ENCODE peak calls at places on chromosomes 5 and 9, in six cellular contexts. M is H1, S is AG04450, G is mucosa of descending colon, C is NCI-H69, B is midbrain. R is an unnamed sample.
A peak's percentile ranks its signal among the peaks of the same experiment; 100 is the strongest.

GRCh38 chr5:177228751-177229150 is 74.8 kb downstream of the RAB24 start:
- DNase-seq in M (no peak), G (no peak), B (no peak), S (no peak), C (no peak), R (no peak)

GRCh38 chr5:2948875-2949274 is 197.4 kb upstream of the IRX2 start:
- DNase-seq in G (no peak), C (no peak), M (no peak), B (no peak), S (no peak), R (no peak)

GRCh38 chr5:96280946-96281393 is 152.1 kb downstream of the PCSK1 start:
- DNase-seq in C (no peak), B (no peak), G (no peak), S (no peak), M (no peak), R (no peak)

GRCh38 chr5:176362098-176362442 is 506 bp upstream of the KIAA1191 start:
- DNase-seq in G (no peak), C (no peak), M (no peak), S (no peak), B (no peak), R (no peak)

GRCh38 chr5:168910874-168911273 is 331.7 kb upstream of the PANK3 start:
- DNase-seq in M (no peak), S (no peak), G (no peak), B (no peak), C (no peak), R (no peak)

GRCh38 chr9:37433754-37434435 is 11.4 kb downstream of the GRHPR start:
- DNase-seq in M (no peak), B (peak; percentile 92), C (no peak), S (no peak), G (no peak), R (no peak)

GRCh38 chr9:130432796-130433167 is 12.0 kb upstream of the ASS1 start:
- DNase-seq in B (no peak), M (no peak), C (peak; percentile 68), S (no peak), G (peak; percentile 45), R (no peak)

GRCh38 chr5:68428232-68428811 is 212.8 kb downstream of the PIK3R1 start:
- DNase-seq in M (no peak), B (no peak), C (no peak), G (no peak), S (no peak), R (no peak)

GRCh38 chr5:59007460-59008063 is 424.7 kb downstream of the RAB3C start:
- DNase-seq in M (no peak), B (peak; percentile 14), C (peak; percentile 58), S (no peak), G (no peak), R (peak; percentile 31)

GRCh38 chr9:93096131-93096802 is at the start of gene CARD19:
- DNase-seq in B (peak; percentile 34), G (peak; percentile 90), M (no peak), S (no peak), C (peak; percentile 72), R (peak; percentile 48)

GRCh38 chr5:143698534-143698933 is 113.4 kb upstream of the HMHB1 start:
- DNase-seq in M (no peak), G (no peak), S (no peak), C (no peak), B (no peak), R (no peak)

GRCh38 chr5:133746834-133747233 is 134.5 kb upstream of the FSTL4 start:
- DNase-seq in C (peak; percentile 60), G (no peak), M (no peak), B (no peak), S (no peak), R (peak; percentile 18)

GRCh38 chr5:126137771-126138474 is 285.3 kb upstream of the GRAMD2B start:
- DNase-seq in G (no peak), C (peak; percentile 38), M (no peak), S (no peak), B (no peak), R (no peak)

GRCh38 chr9:4111233-4112000 is 188.5 kb downstream of the GLIS3 start:
- DNase-seq in M (no peak), G (no peak), S (no peak), B (no peak), C (peak; percentile 75), R (no peak)

GRCh38 chr9:38388283-38389223 is 3.9 kb upstream of the ALDH1B1 start:
- DNase-seq in C (peak; percentile 24), S (no peak), B (no peak), G (no peak), M (no peak), R (no peak)

GRCh38 chr5:172848419-172848818 is 14.4 kb downstream of the ERGIC1 start:
- DNase-seq in M (no peak), C (peak; percentile 29), B (no peak), S (no peak), G (no peak), R (no peak)

GRCh38 chr5:180816608-180817534 is 14.3 kb upstream of the MGAT1 start:
- DNase-seq in M (no peak), B (no peak), G (no peak), C (peak; percentile 11), S (no peak), R (peak; percentile 63)

GRCh38 chr5:88438006-88438405 is 169.4 kb upstream of the TMEM161B start:
- DNase-seq in B (no peak), M (no peak), G (no peak), S (no peak), C (peak; percentile 17), R (no peak)

GRCh38 chr9:72601595-72601994 is 80.2 kb downstream of the TMC1 start:
- DNase-seq in G (no peak), M (no peak), B (no peak), C (no peak), S (no peak), R (no peak)

GRCh38 chr5:67510204-67510603 is 313.6 kb upstream of the CD180 start:
- DNase-seq in S (no peak), B (no peak), M (no peak), C (peak; percentile 51), G (no peak), R (no peak)

GRCh38 chr5:122195784-122196394 is 66.5 kb downstream of the ZNF474 start:
- DNase-seq in C (peak; percentile 92), B (peak; percentile 56), S (peak; percentile 32), M (no peak), G (no peak), R (peak; percentile 41)

GRCh38 chr9:132806723-132807421 is 71.2 kb downstream of the AK8 start:
- DNase-seq in B (no peak), G (no peak), S (no peak), M (peak; percentile 47), C (no peak), R (no peak)

GRCh38 chr9:115300896-115301295 is 182.9 kb upstream of the TNC start:
- DNase-seq in S (no peak), M (no peak), B (no peak), G (no peak), C (peak; percentile 28), R (no peak)

GRCh38 chr5:151068189-151068570 is 12.7 kb downstream of the TNIP1 start:
- DNase-seq in S (no peak), M (no peak), G (no peak), C (no peak), B (no peak), R (no peak)

GRCh38 chr9:137429974-137430722 is 7.0 kb downstream of the NOXA1 start:
- DNase-seq in C (peak; percentile 83), S (no peak), G (peak; percentile 76), M (no peak), B (no peak), R (no peak)

GRCh38 chr5:11878846-11879245 is 25.4 kb downstream of the CTNND2 start:
- DNase-seq in B (peak; percentile 57), G (no peak), S (no peak), M (no peak), C (peak; percentile 30), R (no peak)

R was measured in NB4.